ENCODE peak calls at places on chromosomes 5 and 9, in five cellular contexts. One of them, this sample, is unnamed.

GRCh38 chr5:176980818-176981217 is 25.8 kb downstream of the UIMC1 start:
- DNase-seq in K562: no peak
- DNase-seq in H1: no peak
- DNase-seq in HepG2: no peak
- DNase-seq in GM12878: no peak
- DNase-seq in this sample: no peak

GRCh38 chr5:6837519-6838110 is 124.4 kb downstream of the TENT4A start:
- DNase-seq in HepG2: no peak
- DNase-seq in H1: peak; percentile 27
- DNase-seq in K562: peak; percentile 52
- DNase-seq in GM12878: no peak
- DNase-seq in this sample: peak; percentile 57

GRCh38 chr5:14156611-14157493 is 13.7 kb downstream of the TRIO start:
- DNase-seq in GM12878: peak; percentile 67
- DNase-seq in H1: no peak
- DNase-seq in HepG2: peak; percentile 34
- DNase-seq in K562: no peak
- DNase-seq in this sample: no peak

GRCh38 chr5:77168884-77169254 is 41.6 kb upstream of the PDE8B start:
- DNase-seq in GM12878: no peak
- DNase-seq in K562: peak; percentile 32
- DNase-seq in HepG2: no peak
- DNase-seq in H1: no peak
- DNase-seq in this sample: no peak

GRCh38 chr5:84381501-84382362 is 2.9 kb downstream of the EDIL3 start:
- DNase-seq in K562: no peak
- DNase-seq in GM12878: no peak
- DNase-seq in H1: no peak
- DNase-seq in HepG2: no peak
- DNase-seq in this sample: no peak

GRCh38 chr5:172800088-172800551 is 29.1 kb upstream of the DUSP1 start:
- DNase-seq in K562: no peak
- DNase-seq in GM12878: no peak
- DNase-seq in HepG2: no peak
- DNase-seq in H1: no peak
- DNase-seq in this sample: no peak

GRCh38 chr9:71681104-71681707 is 87.1 kb downstream of the CEMIP2 start:
- DNase-seq in K562: no peak
- DNase-seq in H1: no peak
- DNase-seq in HepG2: no peak
- DNase-seq in GM12878: no peak
- DNase-seq in this sample: no peak

GRCh38 chr5:34658023-34658422 is 1.9 kb downstream of the RAI14 start:
- DNase-seq in K562: no peak
- DNase-seq in HepG2: peak; percentile 10
- DNase-seq in GM12878: no peak
- DNase-seq in H1: no peak
- DNase-seq in this sample: peak; percentile 38

GRCh38 chr5:15806613-15807012 is 306.6 kb downstream of the FBXL7 start:
- DNase-seq in H1: no peak
- DNase-seq in HepG2: no peak
- DNase-seq in GM12878: no peak
- DNase-seq in K562: no peak
- DNase-seq in this sample: no peak

GRCh38 chr5:159362190-159362589 is 31.9 kb upstream of the IL12B start:
- DNase-seq in HepG2: no peak
- DNase-seq in GM12878: no peak
- DNase-seq in H1: no peak
- DNase-seq in K562: no peak
- DNase-seq in this sample: no peak

GRCh38 chr9:100473271-100474081 is 527 bp downstream of the TMEFF1 start:
- DNase-seq in GM12878: no peak
- DNase-seq in HepG2: no peak
- DNase-seq in H1: no peak
- DNase-seq in K562: peak; percentile 50
- DNase-seq in this sample: peak; percentile 57

GRCh38 chr5:399296-400281 is 43.4 kb upstream of the EXOC3 start:
- DNase-seq in GM12878: peak; percentile 49
- DNase-seq in H1: peak; percentile 31
- DNase-seq in HepG2: peak; percentile 61
- DNase-seq in K562: no peak
- DNase-seq in this sample: peak; percentile 88

GRCh38 chr5:128905225-128906110 is 59.8 kb upstream of the SLC27A6 start:
- DNase-seq in HepG2: peak; percentile 34
- DNase-seq in H1: no peak
- DNase-seq in K562: peak; percentile 47
- DNase-seq in GM12878: no peak
- DNase-seq in this sample: peak; percentile 63

GRCh38 chr5:119070578-119070827 is 384 bp upstream of the DMXL1 start:
- DNase-seq in GM12878: no peak
- DNase-seq in H1: no peak
- DNase-seq in K562: no peak
- DNase-seq in HepG2: no peak
- DNase-seq in this sample: peak; percentile 93

GRCh38 chr9:14315754-14316573 is 2.0 kb upstream of the NFIB start:
- DNase-seq in H1: no peak
- DNase-seq in GM12878: no peak
- DNase-seq in K562: peak; percentile 8
- DNase-seq in HepG2: no peak
- DNase-seq in this sample: peak; percentile 69

GRCh38 chr5:87027570-87027969 is 240.1 kb upstream of the RASA1 start:
- DNase-seq in GM12878: no peak
- DNase-seq in HepG2: no peak
- DNase-seq in K562: no peak
- DNase-seq in H1: no peak
- DNase-seq in this sample: no peak

GRCh38 chr9:77977210-77977611 is 54.4 kb downstream of the GNAQ start:
- DNase-seq in GM12878: no peak
- DNase-seq in K562: peak; percentile 50
- DNase-seq in H1: peak; percentile 44
- DNase-seq in HepG2: peak; percentile 79
- DNase-seq in this sample: peak; percentile 85

GRCh38 chr5:108109059-108109458 is 272.8 kb downstream of the FBXL17 start:
- DNase-seq in GM12878: no peak
- DNase-seq in K562: no peak
- DNase-seq in HepG2: no peak
- DNase-seq in H1: no peak
- DNase-seq in this sample: no peak

GRCh38 chr9:127418037-127418471 is 6.1 kb upstream of the ZNF79 start:
- DNase-seq in H1: peak; percentile 43
- DNase-seq in GM12878: no peak
- DNase-seq in HepG2: peak; percentile 44
- DNase-seq in K562: peak; percentile 59
- DNase-seq in this sample: peak; percentile 92

GRCh38 chr5:118832974-118833373 is 155.4 kb downstream of the DTWD2 start:
- DNase-seq in HepG2: no peak
- DNase-seq in K562: no peak
- DNase-seq in GM12878: no peak
- DNase-seq in H1: no peak
- DNase-seq in this sample: no peak

GRCh38 chr9:137371966-137372651 is 50.9 kb downstream of the EXD3 start:
- DNase-seq in GM12878: no peak
- DNase-seq in K562: no peak
- DNase-seq in HepG2: no peak
- DNase-seq in H1: no peak
- DNase-seq in this sample: no peak

GRCh38 chr5:10789726-10790125 is 28.7 kb upstream of the DAP start:
- DNase-seq in K562: no peak
- DNase-seq in H1: no peak
- DNase-seq in HepG2: no peak
- DNase-seq in GM12878: no peak
- DNase-seq in this sample: no peak

GRCh38 chr9:93302586-93303257 is 118.8 kb downstream of the WNK2 start:
- DNase-seq in H1: no peak
- DNase-seq in K562: peak; percentile 53
- DNase-seq in HepG2: peak; percentile 73
- DNase-seq in GM12878: no peak
- DNase-seq in this sample: peak; percentile 81

GRCh38 chr9:128920381-128921058 is at the start of gene PHYHD1:
- DNase-seq in GM12878: no peak
- DNase-seq in H1: no peak
- DNase-seq in K562: no peak
- DNase-seq in HepG2: no peak
- DNase-seq in this sample: no peak

GRCh38 chr5:65512170-65512937 is 30.6 kb upstream of the ADAMTS6 start:
- DNase-seq in HepG2: no peak
- DNase-seq in GM12878: no peak
- DNase-seq in H1: no peak
- DNase-seq in K562: no peak
- DNase-seq in this sample: no peak

GRCh38 chr5:73229271-73229670 is 56.3 kb downstream of the TMEM174 start:
- DNase-seq in GM12878: no peak
- DNase-seq in HepG2: no peak
- DNase-seq in K562: no peak
- DNase-seq in H1: no peak
- DNase-seq in this sample: no peak

GRCh38 chr9:19133549-19134345 is 6.5 kb upstream of the PLIN2 start:
- DNase-seq in H1: no peak
- DNase-seq in GM12878: no peak
- DNase-seq in HepG2: no peak
- DNase-seq in K562: no peak
- DNase-seq in this sample: no peak

GRCh38 chr9:134377976-134378375 is 51.7 kb downstream of the RXRA start:
- DNase-seq in HepG2: no peak
- DNase-seq in K562: no peak
- DNase-seq in H1: no peak
- DNase-seq in GM12878: no peak
- DNase-seq in this sample: no peak

GRCh38 chr9:113456235-113456634 is 7.3 kb upstream of the RGS3 start:
- DNase-seq in HepG2: peak; percentile 41
- DNase-seq in GM12878: no peak
- DNase-seq in H1: no peak
- DNase-seq in K562: no peak
- DNase-seq in this sample: peak; percentile 25

GRCh38 chr5:150175536-150175935 is 9.0 kb downstream of the CDX1 start:
- DNase-seq in GM12878: no peak
- DNase-seq in K562: peak; percentile 76
- DNase-seq in H1: no peak
- DNase-seq in HepG2: peak; percentile 62
- DNase-seq in this sample: peak; percentile 83

GRCh38 chr5:150172563-150172962 is 6.0 kb downstream of the CDX1 start:
- DNase-seq in H1: no peak
- DNase-seq in HepG2: no peak
- DNase-seq in GM12878: no peak
- DNase-seq in K562: no peak
- DNase-seq in this sample: no peak

GRCh38 chr5:150173154-150173553 is 6.6 kb downstream of the CDX1 start:
- DNase-seq in K562: no peak
- DNase-seq in HepG2: no peak
- DNase-seq in H1: no peak
- DNase-seq in GM12878: no peak
- DNase-seq in this sample: no peak

GRCh38 chr5:150175076-150175475 is 8.5 kb downstream of the CDX1 start:
- DNase-seq in K562: no peak
- DNase-seq in H1: no peak
- DNase-seq in HepG2: no peak
- DNase-seq in GM12878: no peak
- DNase-seq in this sample: no peak

GRCh38 chr5:150174285-150174684 is 7.7 kb downstream of the CDX1 start:
- DNase-seq in HepG2: no peak
- DNase-seq in H1: no peak
- DNase-seq in K562: no peak
- DNase-seq in GM12878: no peak
- DNase-seq in this sample: no peak
- H3K27ac ChIP-seq in HepG2: no peak overlapping the region
- H3K27ac ChIP-seq in H1: no peak overlapping the region
- H3K27ac ChIP-seq in K562: no peak overlapping the region
- H3K27ac ChIP-seq in GM12878: no peak overlapping the region
- H3K27ac ChIP-seq in this sample: no peak overlapping the region

DNA sequence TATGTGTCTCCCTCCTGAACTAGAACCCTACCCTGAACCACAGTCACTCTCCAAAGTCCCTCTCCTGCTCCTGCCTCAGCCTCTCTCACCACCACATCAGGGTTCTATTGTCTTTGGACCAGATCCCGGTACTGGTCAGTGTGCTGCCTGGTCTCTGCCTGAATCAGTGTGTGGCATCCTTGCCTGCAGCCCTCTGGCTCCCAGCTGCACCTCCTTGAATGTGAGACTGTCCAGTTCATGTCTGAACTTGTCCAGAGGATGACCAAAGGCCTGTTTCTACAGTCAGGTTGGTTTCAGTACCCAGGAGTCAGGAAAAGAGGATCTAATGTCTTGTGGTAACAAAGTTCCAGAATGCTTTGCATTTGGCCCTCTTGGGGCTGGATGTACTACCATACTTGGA is 76.8 kb upstream of the RANBP3L start:
- DNase-seq in H1: no peak
- DNase-seq in K562: no peak
- DNase-seq in GM12878: no peak
- DNase-seq in HepG2: no peak
- DNase-seq in this sample: no peak
- TF ChIP-seq CREB1 in H1: no peak
- TF ChIP-seq CREB1 in K562: no peak
- TF ChIP-seq CREB1 in GM12878: no peak
- TF ChIP-seq CREB1 in HepG2: no peak
- TF ChIP-seq CREB1 in this sample: no peak

GRCh38 chr5:95731571-95732554 is 727 bp downstream of the RHOBTB3 start:
- DNase-seq in HepG2: peak; percentile 20
- DNase-seq in K562: no peak
- DNase-seq in GM12878: no peak
- DNase-seq in H1: no peak
- DNase-seq in this sample: peak; percentile 74
- TF ChIP-seq POLR2AphosphoS5 in HepG2: no peak
- TF ChIP-seq POLR2AphosphoS5 in K562: no peak
- TF ChIP-seq POLR2AphosphoS5 in GM12878: no peak
- TF ChIP-seq POLR2AphosphoS5 in H1: no peak
- TF ChIP-seq POLR2AphosphoS5 in this sample: no peak

GRCh38 chr5:175840050-175840841 is 31.1 kb upstream of the CPLX2 start:
- DNase-seq in GM12878: no peak
- DNase-seq in H1: no peak
- DNase-seq in K562: peak; percentile 32
- DNase-seq in HepG2: peak; percentile 39
- DNase-seq in this sample: peak; percentile 79

GRCh38 chr5:175844174-175844573 is 27.2 kb upstream of the CPLX2 start:
- DNase-seq in GM12878: no peak
- DNase-seq in H1: no peak
- DNase-seq in K562: no peak
- DNase-seq in HepG2: no peak
- DNase-seq in this sample: no peak

GRCh38 chr5:175845229-175845628 is 26.1 kb upstream of the CPLX2 start:
- DNase-seq in HepG2: no peak
- DNase-seq in H1: no peak
- DNase-seq in K562: no peak
- DNase-seq in GM12878: no peak
- DNase-seq in this sample: no peak

GRCh38 chr5:175842947-175843793 is 28.2 kb upstream of the CPLX2 start:
- DNase-seq in H1: no peak
- DNase-seq in GM12878: no peak
- DNase-seq in K562: no peak
- DNase-seq in HepG2: peak; percentile 78
- DNase-seq in this sample: no peak

DNA sequence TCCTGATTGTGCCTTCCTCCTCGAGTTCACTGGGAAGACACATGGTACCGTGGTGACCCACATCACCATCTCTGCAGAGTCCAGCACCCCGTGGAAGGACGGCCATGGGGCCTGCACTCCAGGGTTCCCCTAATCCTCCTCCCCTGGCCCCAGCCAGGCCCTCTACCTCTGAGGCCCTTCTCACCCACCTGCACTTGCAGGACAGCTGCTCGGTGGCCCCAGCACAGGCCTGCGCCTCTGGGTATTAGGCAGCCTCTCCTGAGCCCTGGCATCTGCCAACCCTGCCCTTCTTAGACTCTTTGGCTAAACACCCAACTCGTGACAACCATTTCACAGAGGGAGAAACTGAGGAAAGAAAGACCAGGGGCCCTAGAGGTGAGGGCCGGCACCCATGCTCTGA is 28.9 kb upstream of the CPLX2 start:
- DNase-seq in H1: no peak
- DNase-seq in GM12878: no peak
- DNase-seq in K562: no peak
- DNase-seq in HepG2: no peak
- DNase-seq in this sample: no peak
- H3K27ac ChIP-seq in H1: no peak overlapping the region
- H3K27ac ChIP-seq in GM12878: no peak overlapping the region
- H3K27ac ChIP-seq in K562: no peak overlapping the region
- H3K27ac ChIP-seq in HepG2: peak overlapping the region; percentile 18
- H3K27ac ChIP-seq in this sample: no peak overlapping the region